ENCODE peak calls at places on chromosomes 12 and 14, in six cellular contexts. B, I, P, C, U and W are unnamed samples.

GRCh38 chr14:50520947-50521815 is 11.2 kb downstream of the MAP4K5 start:
- DNase-seq in B (no peak), I (no peak), P (no peak), C (peak), U (peak), W (peak)

GRCh38 chr12:100974747-100975146 is 180.2 kb downstream of the ANO4 start:
- DNase-seq in B (no peak), I (no peak), P (no peak), C (no peak), U (no peak), W (no peak)

GRCh38 chr12:1841606-1842182 is 21.3 kb downstream of the LRTM2 start:
- DNase-seq in B (peak), I (no peak), P (no peak), C (no peak), U (no peak), W (no peak)

GRCh38 chr12:31324845-31325523 is 966 bp downstream of the SINHCAF start:
- DNase-seq in B (peak), I (peak), P (peak), C (peak), U (peak), W (no peak)

GRCh38 chr12:132776816-132777568 is 15.4 kb upstream of the ANKLE2 start:
- DNase-seq in B (no peak), I (no peak), P (no peak), C (no peak), U (no peak), W (no peak)

GRCh38 chr14:104248203-104249055 is 110.0 kb downstream of the KIF26A start:
- DNase-seq in B (peak), I (no peak), P (no peak), C (no peak), U (no peak), W (no peak)

GRCh38 chr14:75523771-75524171 is 1.5 kb downstream of the BATF start:
- DNase-seq in B (no peak), I (no peak), P (no peak), C (no peak), U (no peak), W (no peak)

GRCh38 chr14:75437201-75438143 is 9.7 kb downstream of the JDP2 start:
- DNase-seq in B (no peak), I (no peak), P (no peak), C (no peak), U (no peak), W (no peak)

GRCh38 chr12:29032431-29032830 is 116.6 kb upstream of the FAR2 start:
- DNase-seq in B (no peak), I (no peak), P (no peak), C (no peak), U (no peak), W (no peak)

GRCh38 chr14:105582639-105583038 is 56.3 kb downstream of the TMEM121 start:
- DNase-seq in B (peak), I (no peak), P (peak), C (no peak), U (no peak), W (no peak)

GRCh38 chr14:86766469-86766868 is 1226.5 kb downstream of the GALC start:
- DNase-seq in B (no peak), I (no peak), P (no peak), C (no peak), U (no peak), W (no peak)

DNA sequence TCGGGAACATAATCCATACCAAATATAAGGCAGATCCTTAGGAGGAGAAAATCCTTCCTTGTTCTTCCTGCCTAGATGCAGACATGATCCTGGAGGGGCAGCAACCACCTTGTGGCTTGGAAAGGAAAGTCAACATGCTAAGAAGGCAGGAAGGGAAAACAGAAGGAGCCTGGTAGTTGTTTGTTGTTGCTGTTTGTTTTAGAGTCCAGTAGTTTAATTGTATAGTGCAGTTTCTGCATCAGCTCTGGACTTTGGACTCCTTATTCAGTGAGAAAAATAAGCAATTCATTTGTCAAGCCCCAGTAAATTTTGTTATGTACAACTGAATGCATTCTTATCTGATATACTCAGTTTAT is 45.7 kb upstream of the APPL2 start:
- DNase-seq in B (no peak), I (no peak), P (no peak), C (peak), U (peak), W (no peak)
- TF ChIP-seq CTCF in B (no peak), I (no peak), P (no peak), C (no peak), U (no peak), W (no peak)

GRCh38 chr14:34334329-34334728 is 127.7 kb downstream of the SPTSSA start:
- DNase-seq in B (no peak), I (no peak), P (no peak), C (no peak), U (no peak), W (no peak)

GRCh38 chr14:34328178-34328577 is 133.9 kb downstream of the SPTSSA start:
- DNase-seq in B (no peak), I (no peak), P (no peak), C (no peak), U (no peak), W (no peak)

GRCh38 chr14:34330846-34331245 is 131.2 kb downstream of the SPTSSA start:
- DNase-seq in B (no peak), I (no peak), P (no peak), C (no peak), U (no peak), W (no peak)

GRCh38 chr14:34329281-34329680 is 132.8 kb downstream of the SPTSSA start:
- DNase-seq in B (no peak), I (no peak), P (no peak), C (no peak), U (no peak), W (no peak)

GRCh38 chr14:34331728-34332623 is 130.1 kb downstream of the SPTSSA start:
- DNase-seq in B (peak), I (peak), P (peak), C (peak), U (peak), W (no peak)
- TF ChIP-seq CTCF in B (peak), I (peak), P (peak), C (peak), U (peak), W (peak)

DNA sequence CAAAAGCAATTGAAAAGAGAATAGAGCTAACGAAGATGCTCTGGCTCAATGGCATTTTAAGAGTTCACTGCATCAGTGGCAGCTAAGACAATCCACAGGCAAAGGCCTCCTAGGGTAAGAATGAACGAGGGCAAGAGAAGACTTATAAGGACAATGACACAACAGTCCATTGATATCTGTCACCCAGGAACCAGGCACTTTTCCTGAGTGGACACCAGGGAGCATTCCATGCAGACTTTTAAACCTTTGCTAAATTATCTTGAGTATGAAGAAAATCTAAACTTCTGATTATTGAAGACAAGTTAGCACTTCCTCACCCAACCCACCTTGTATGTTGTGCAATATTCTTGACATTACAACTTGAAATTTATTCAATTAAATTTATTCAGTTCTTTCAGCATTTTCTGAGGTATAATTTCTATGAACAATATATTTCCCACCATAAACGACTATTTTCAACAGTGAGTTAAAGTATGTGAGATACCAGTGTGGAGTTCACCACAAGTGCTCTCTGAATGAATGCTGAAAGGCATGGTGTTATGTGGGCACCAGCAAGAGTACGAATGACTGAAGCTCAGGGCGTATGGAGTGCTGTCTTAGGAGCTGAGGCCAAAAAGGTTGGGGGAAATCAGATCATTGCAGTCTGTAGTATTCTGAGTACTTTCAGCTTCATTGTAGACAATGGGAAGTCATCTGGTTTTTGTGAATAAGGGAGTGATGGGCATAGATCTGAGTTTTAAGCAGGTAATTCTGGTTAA is 124.3 kb upstream of the LMNTD1 start:
- DNase-seq in B (no peak), I (no peak), P (no peak), C (no peak), U (no peak), W (no peak)
- TF ChIP-seq CTCF in B (peak), I (no peak), P (no peak), C (peak), U (no peak), W (peak)

GRCh38 chr14:53929871-53930685 is 26.5 kb downstream of the BMP4 start:
- DNase-seq in B (no peak), I (peak), P (peak), C (peak), U (peak), W (no peak)
- TF ChIP-seq CTCF in B (peak), I (peak), P (peak), C (peak), U (peak), W (peak)

GRCh38 chr12:51270847-51271518 is 768 bp upstream of the SMAGP start:
- DNase-seq in B (no peak), I (no peak), P (no peak), C (peak), U (peak), W (no peak)

GRCh38 chr12:51270067-51270846 is at the start of gene SMAGP:
- DNase-seq in B (peak), I (peak), P (peak), C (peak), U (peak), W (no peak)

GRCh38 chr12:51264297-51264696 is 5.9 kb downstream of the SMAGP start:
- DNase-seq in B (no peak), I (no peak), P (no peak), C (no peak), U (no peak), W (no peak)

GRCh38 chr12:51265024-51265423 is 5.2 kb downstream of the SMAGP start:
- DNase-seq in B (no peak), I (no peak), P (no peak), C (no peak), U (no peak), W (no peak)

GRCh38 chr12:51269174-51270066 is 795 bp downstream of the SMAGP start:
- DNase-seq in B (peak), I (peak), P (peak), C (peak), U (peak), W (no peak)
- TF ChIP-seq CTCF in B (peak), I (peak), P (peak), C (peak), U (no peak), W (peak)